ENCODE peak calls at places on chromosome 6, in nine cellular contexts. One of them, this sample, is unnamed. For H3K4me1, the result is how much of the 10 kb centered on the place peaks cover.

GRCh38 chr6:158554611-158555361 is 5.1 kb upstream of the TMEM181 start:
- DNase-seq in ovary: no peak
- DNase-seq in heart left ventricle: no peak
- DNase-seq in left ventricle myocardium inferior: no peak
- DNase-seq in mucosa of descending colon: no peak
- DNase-seq in CD8-positive, alpha-beta memory T cell: no peak
- DNase-seq in endodermal cell: no peak
- DNase-seq in ascending aorta: no peak
- DNase-seq in fibroblast of lung: no peak
- DNase-seq in this sample: no peak

GRCh38 chr6:124132256-124132655 is 328.6 kb downstream of the NKAIN2 start:
- DNase-seq in ovary: no peak
- DNase-seq in heart left ventricle: no peak
- DNase-seq in left ventricle myocardium inferior: no peak
- DNase-seq in mucosa of descending colon: no peak
- DNase-seq in CD8-positive, alpha-beta memory T cell: no peak
- DNase-seq in endodermal cell: no peak
- DNase-seq in ascending aorta: no peak
- DNase-seq in fibroblast of lung: peak
- DNase-seq in this sample: no peak

GRCh38 chr6:145844933-145845531 is 30.4 kb upstream of the FBXO30 start:
- DNase-seq in ovary: no peak
- DNase-seq in heart left ventricle: peak
- DNase-seq in left ventricle myocardium inferior: no peak
- DNase-seq in mucosa of descending colon: no peak
- DNase-seq in CD8-positive, alpha-beta memory T cell: no peak
- DNase-seq in endodermal cell: no peak
- DNase-seq in ascending aorta: no peak
- DNase-seq in fibroblast of lung: no peak
- DNase-seq in this sample: no peak

GRCh38 chr6:156182356-156182755 is 594.8 kb upstream of the ARID1B start:
- DNase-seq in ovary: no peak
- DNase-seq in heart left ventricle: no peak
- DNase-seq in left ventricle myocardium inferior: no peak
- DNase-seq in mucosa of descending colon: no peak
- DNase-seq in CD8-positive, alpha-beta memory T cell: no peak
- DNase-seq in endodermal cell: no peak
- DNase-seq in ascending aorta: no peak
- DNase-seq in fibroblast of lung: no peak
- DNase-seq in this sample: no peak

GRCh38 chr6:70163795-70164194 is 139.1 kb downstream of the COL9A1 start:
- DNase-seq in ovary: no peak
- DNase-seq in heart left ventricle: no peak
- DNase-seq in left ventricle myocardium inferior: no peak
- DNase-seq in mucosa of descending colon: no peak
- DNase-seq in CD8-positive, alpha-beta memory T cell: no peak
- DNase-seq in endodermal cell: no peak
- DNase-seq in ascending aorta: no peak
- DNase-seq in fibroblast of lung: no peak
- DNase-seq in this sample: no peak

GRCh38 chr6:136761227-136761922 is 30.9 kb downstream of the MAP3K5 start:
- DNase-seq in ovary: peak
- DNase-seq in heart left ventricle: no peak
- DNase-seq in left ventricle myocardium inferior: peak
- DNase-seq in mucosa of descending colon: no peak
- DNase-seq in CD8-positive, alpha-beta memory T cell: peak
- DNase-seq in endodermal cell: no peak
- DNase-seq in ascending aorta: no peak
- DNase-seq in fibroblast of lung: peak
- DNase-seq in this sample: peak

GRCh38 chr6:16999486-17000436 is 102.1 kb upstream of the STMND1 start:
- DNase-seq in ovary: no peak
- DNase-seq in heart left ventricle: no peak
- DNase-seq in left ventricle myocardium inferior: no peak
- DNase-seq in mucosa of descending colon: no peak
- DNase-seq in CD8-positive, alpha-beta memory T cell: no peak
- DNase-seq in endodermal cell: no peak
- DNase-seq in ascending aorta: no peak
- DNase-seq in fibroblast of lung: peak
- DNase-seq in this sample: no peak

GRCh38 chr6:83270971-83271714 is 78.0 kb downstream of the RWDD2A start:
- DNase-seq in ovary: no peak
- DNase-seq in heart left ventricle: no peak
- DNase-seq in left ventricle myocardium inferior: no peak
- DNase-seq in mucosa of descending colon: no peak
- DNase-seq in CD8-positive, alpha-beta memory T cell: no peak
- DNase-seq in endodermal cell: no peak
- DNase-seq in ascending aorta: no peak
- DNase-seq in fibroblast of lung: peak
- DNase-seq in this sample: no peak

GRCh38 chr6:170344631-170345576 is 38.3 kb downstream of the FAM120B start:
- DNase-seq in ovary: no peak
- DNase-seq in heart left ventricle: peak
- DNase-seq in left ventricle myocardium inferior: no peak
- DNase-seq in mucosa of descending colon: no peak
- DNase-seq in CD8-positive, alpha-beta memory T cell: no peak
- DNase-seq in endodermal cell: peak
- DNase-seq in ascending aorta: no peak
- DNase-seq in fibroblast of lung: peak
- DNase-seq in this sample: peak

GRCh38 chr6:108689279-108690161 is 128.8 kb downstream of the FOXO3 start:
- DNase-seq in ovary: peak
- DNase-seq in heart left ventricle: peak
- DNase-seq in left ventricle myocardium inferior: peak
- DNase-seq in mucosa of descending colon: no peak
- DNase-seq in CD8-positive, alpha-beta memory T cell: no peak
- DNase-seq in endodermal cell: peak
- DNase-seq in ascending aorta: peak
- DNase-seq in fibroblast of lung: peak
- DNase-seq in this sample: peak

GRCh38 chr6:37103169-37104039 is 66.5 kb upstream of the PIM1 start:
- DNase-seq in ovary: peak
- DNase-seq in heart left ventricle: peak
- DNase-seq in left ventricle myocardium inferior: peak
- DNase-seq in mucosa of descending colon: peak
- DNase-seq in CD8-positive, alpha-beta memory T cell: no peak
- DNase-seq in endodermal cell: peak
- DNase-seq in ascending aorta: no peak
- DNase-seq in fibroblast of lung: no peak
- DNase-seq in this sample: peak

GRCh38 chr6:120363429-120363828 is 970.9 kb downstream of the TBC1D32 start:
- DNase-seq in ovary: no peak
- DNase-seq in heart left ventricle: no peak
- DNase-seq in left ventricle myocardium inferior: no peak
- DNase-seq in mucosa of descending colon: no peak
- DNase-seq in CD8-positive, alpha-beta memory T cell: no peak
- DNase-seq in endodermal cell: peak
- DNase-seq in ascending aorta: no peak
- DNase-seq in fibroblast of lung: peak
- DNase-seq in this sample: no peak

GRCh38 chr6:134676307-134677281 is 273.3 kb downstream of the ALDH8A1 start:
- DNase-seq in ovary: no peak
- DNase-seq in heart left ventricle: no peak
- DNase-seq in left ventricle myocardium inferior: no peak
- DNase-seq in mucosa of descending colon: peak
- DNase-seq in CD8-positive, alpha-beta memory T cell: no peak
- DNase-seq in endodermal cell: no peak
- DNase-seq in ascending aorta: no peak
- DNase-seq in fibroblast of lung: peak
- DNase-seq in this sample: no peak

GRCh38 chr6:134678436-134678889 is 271.4 kb downstream of the ALDH8A1 start:
- DNase-seq in ovary: peak
- DNase-seq in heart left ventricle: peak
- DNase-seq in left ventricle myocardium inferior: peak
- DNase-seq in mucosa of descending colon: peak
- DNase-seq in CD8-positive, alpha-beta memory T cell: no peak
- DNase-seq in endodermal cell: no peak
- DNase-seq in ascending aorta: no peak
- DNase-seq in fibroblast of lung: peak
- DNase-seq in this sample: peak

GRCh38 chr6:134675110-134676038 is 274.5 kb downstream of the ALDH8A1 start:
- DNase-seq in ovary: no peak
- DNase-seq in heart left ventricle: no peak
- DNase-seq in left ventricle myocardium inferior: no peak
- DNase-seq in mucosa of descending colon: no peak
- DNase-seq in CD8-positive, alpha-beta memory T cell: no peak
- DNase-seq in endodermal cell: peak
- DNase-seq in ascending aorta: no peak
- DNase-seq in fibroblast of lung: no peak
- DNase-seq in this sample: no peak

GRCh38 chr6:134669531-134669930 is 280.4 kb downstream of the ALDH8A1 start:
- DNase-seq in ovary: no peak
- DNase-seq in heart left ventricle: no peak
- DNase-seq in left ventricle myocardium inferior: no peak
- DNase-seq in mucosa of descending colon: no peak
- DNase-seq in CD8-positive, alpha-beta memory T cell: no peak
- DNase-seq in endodermal cell: no peak
- DNase-seq in ascending aorta: no peak
- DNase-seq in fibroblast of lung: no peak
- DNase-seq in this sample: no peak

GRCh38 chr6:134674562-134674961 is 275.3 kb downstream of the ALDH8A1 start:
- DNase-seq in ovary: no peak
- DNase-seq in heart left ventricle: no peak
- DNase-seq in left ventricle myocardium inferior: no peak
- DNase-seq in mucosa of descending colon: no peak
- DNase-seq in CD8-positive, alpha-beta memory T cell: no peak
- DNase-seq in endodermal cell: no peak
- DNase-seq in ascending aorta: no peak
- DNase-seq in fibroblast of lung: no peak
- DNase-seq in this sample: no peak
- H3K4me1 ChIP-seq in ovary: under half
- H3K4me1 ChIP-seq in heart left ventricle: under half
- H3K4me1 ChIP-seq in left ventricle myocardium inferior: under half
- H3K4me1 ChIP-seq in mucosa of descending colon: under half
- H3K4me1 ChIP-seq in CD8-positive, alpha-beta memory T cell: under half
- H3K4me1 ChIP-seq in endodermal cell: under half
- H3K4me1 ChIP-seq in ascending aorta: under half
- H3K4me1 ChIP-seq in fibroblast of lung: under half
- H3K4me1 ChIP-seq in this sample: under half

DNA sequence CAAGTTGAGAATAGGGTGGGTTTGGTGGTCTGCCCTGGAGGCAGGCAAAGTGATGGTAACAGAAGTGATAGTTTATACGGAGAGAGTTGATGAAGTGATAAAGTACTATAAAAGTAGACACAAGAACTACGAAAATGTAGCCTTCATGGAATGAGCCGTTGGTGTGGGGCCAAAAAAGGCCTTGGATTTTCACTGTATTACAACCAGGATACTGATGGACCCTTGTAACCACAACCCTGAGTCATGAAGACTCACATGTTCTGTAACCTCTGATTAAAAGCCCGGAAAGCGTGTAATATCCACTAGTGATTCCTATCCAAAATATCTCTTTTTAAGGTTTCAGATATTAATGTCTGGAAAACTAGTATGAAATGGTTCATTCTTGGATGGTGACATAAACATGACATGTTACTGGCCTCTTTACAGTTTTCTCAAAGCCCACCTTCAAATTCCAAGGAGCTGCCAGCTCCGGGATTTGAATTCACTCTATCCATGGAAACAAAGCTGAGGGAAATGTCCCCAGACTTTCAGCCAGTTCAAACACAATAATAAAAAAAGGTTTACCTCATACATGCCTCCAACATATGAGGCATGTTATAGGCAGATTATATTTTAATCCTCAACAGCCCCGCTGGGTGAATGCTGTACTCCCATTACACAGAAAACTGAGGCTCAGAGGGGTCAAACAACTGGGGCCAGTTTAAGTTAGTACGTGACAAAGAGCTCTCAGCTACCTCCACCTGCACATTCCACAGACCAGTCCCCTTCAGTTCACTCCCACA is 55.4 kb downstream of the MRPL14 start:
- DNase-seq in ovary: no peak
- DNase-seq in heart left ventricle: peak
- DNase-seq in left ventricle myocardium inferior: no peak
- DNase-seq in mucosa of descending colon: no peak
- DNase-seq in CD8-positive, alpha-beta memory T cell: no peak
- DNase-seq in endodermal cell: no peak
- DNase-seq in ascending aorta: no peak
- DNase-seq in fibroblast of lung: peak
- DNase-seq in this sample: no peak
- H3K4me3 ChIP-seq in ovary: no peak
- H3K4me3 ChIP-seq in heart left ventricle: no peak
- H3K4me3 ChIP-seq in left ventricle myocardium inferior: no peak
- H3K4me3 ChIP-seq in mucosa of descending colon: no peak
- H3K4me3 ChIP-seq in CD8-positive, alpha-beta memory T cell: no peak
- H3K4me3 ChIP-seq in endodermal cell: no peak
- H3K4me3 ChIP-seq in ascending aorta: no peak
- H3K4me3 ChIP-seq in fibroblast of lung: no peak
- H3K4me3 ChIP-seq in this sample: no peak

GRCh38 chr6:1383729-1384548 is 5.4 kb upstream of the FOXF2 start:
- DNase-seq in ovary: no peak
- DNase-seq in heart left ventricle: no peak
- DNase-seq in left ventricle myocardium inferior: no peak
- DNase-seq in mucosa of descending colon: no peak
- DNase-seq in CD8-positive, alpha-beta memory T cell: no peak
- DNase-seq in endodermal cell: peak
- DNase-seq in ascending aorta: no peak
- DNase-seq in fibroblast of lung: no peak
- DNase-seq in this sample: no peak
- H3K4me1 ChIP-seq in ovary: under half
- H3K4me1 ChIP-seq in heart left ventricle: under half
- H3K4me1 ChIP-seq in left ventricle myocardium inferior: half or more
- H3K4me1 ChIP-seq in mucosa of descending colon: under half
- H3K4me1 ChIP-seq in CD8-positive, alpha-beta memory T cell: under half
- H3K4me1 ChIP-seq in endodermal cell: under half
- H3K4me1 ChIP-seq in ascending aorta: under half
- H3K4me1 ChIP-seq in fibroblast of lung: under half
- H3K4me1 ChIP-seq in this sample: under half

GRCh38 chr6:81900616-81901015 is 148.1 kb upstream of the TENT5A start:
- DNase-seq in ovary: no peak
- DNase-seq in heart left ventricle: no peak
- DNase-seq in left ventricle myocardium inferior: no peak
- DNase-seq in mucosa of descending colon: no peak
- DNase-seq in CD8-positive, alpha-beta memory T cell: no peak
- DNase-seq in endodermal cell: no peak
- DNase-seq in ascending aorta: no peak
- DNase-seq in fibroblast of lung: no peak
- DNase-seq in this sample: no peak

GRCh38 chr6:81897793-81898192 is 145.3 kb upstream of the TENT5A start:
- DNase-seq in ovary: no peak
- DNase-seq in heart left ventricle: no peak
- DNase-seq in left ventricle myocardium inferior: no peak
- DNase-seq in mucosa of descending colon: peak
- DNase-seq in CD8-positive, alpha-beta memory T cell: no peak
- DNase-seq in endodermal cell: no peak
- DNase-seq in ascending aorta: no peak
- DNase-seq in fibroblast of lung: no peak
- DNase-seq in this sample: no peak

GRCh38 chr6:81906041-81906440 is 153.6 kb upstream of the TENT5A start:
- DNase-seq in ovary: no peak
- DNase-seq in heart left ventricle: no peak
- DNase-seq in left ventricle myocardium inferior: no peak
- DNase-seq in mucosa of descending colon: no peak
- DNase-seq in CD8-positive, alpha-beta memory T cell: no peak
- DNase-seq in endodermal cell: no peak
- DNase-seq in ascending aorta: no peak
- DNase-seq in fibroblast of lung: no peak
- DNase-seq in this sample: no peak

GRCh38 chr6:81896561-81896960 is 144.1 kb upstream of the TENT5A start:
- DNase-seq in ovary: no peak
- DNase-seq in heart left ventricle: no peak
- DNase-seq in left ventricle myocardium inferior: no peak
- DNase-seq in mucosa of descending colon: no peak
- DNase-seq in CD8-positive, alpha-beta memory T cell: no peak
- DNase-seq in endodermal cell: no peak
- DNase-seq in ascending aorta: no peak
- DNase-seq in fibroblast of lung: peak
- DNase-seq in this sample: no peak

GRCh38 chr6:81901589-81901988 is 149.1 kb upstream of the TENT5A start:
- DNase-seq in ovary: peak
- DNase-seq in heart left ventricle: peak
- DNase-seq in left ventricle myocardium inferior: peak
- DNase-seq in mucosa of descending colon: no peak
- DNase-seq in CD8-positive, alpha-beta memory T cell: no peak
- DNase-seq in endodermal cell: no peak
- DNase-seq in ascending aorta: no peak
- DNase-seq in fibroblast of lung: no peak
- DNase-seq in this sample: no peak
- H3K4me3 ChIP-seq in ovary: no peak
- H3K4me3 ChIP-seq in heart left ventricle: no peak
- H3K4me3 ChIP-seq in left ventricle myocardium inferior: peak
- H3K4me3 ChIP-seq in mucosa of descending colon: no peak
- H3K4me3 ChIP-seq in CD8-positive, alpha-beta memory T cell: no peak
- H3K4me3 ChIP-seq in endodermal cell: no peak
- H3K4me3 ChIP-seq in ascending aorta: no peak
- H3K4me3 ChIP-seq in fibroblast of lung: no peak
- H3K4me3 ChIP-seq in this sample: no peak

This sample was measured in body of pancreas.